ENCODE peak calls at places on chromosome 17, in nine cellular contexts. O, D, Q, Y, V, S, B, G and K are unnamed samples.

GRCh38 chr17:49624896-49625295 is 49.2 kb downstream of the NXPH3 start:
- DNase-seq in D (no peak), G (no peak), V (no peak), B (no peak), Q (no peak), O (peak; percentile 41), Y (no peak), S (no peak), K (no peak)

GRCh38 chr17:1942666-1943431 is 82.3 kb downstream of the RTN4RL1 start:
- DNase-seq in D (no peak), B (no peak), V (no peak), S (no peak), O (no peak), Y (no peak), G (no peak), Q (no peak), K (no peak)

GRCh38 chr17:37829446-37830142 is 84.7 kb upstream of the HNF1B start:
- DNase-seq in Q (no peak), V (no peak), S (peak; percentile 49), D (no peak), O (no peak), G (no peak), Y (no peak), B (no peak), K (no peak)

GRCh38 chr17:39639566-39640458 is 2.9 kb downstream of the STARD3 start:
- DNase-seq in S (no peak), G (no peak), Q (no peak), B (no peak), O (no peak), D (no peak), V (no peak), Y (no peak), K (no peak)

GRCh38 chr17:16649585-16649984 is 4.1 kb downstream of the ZNF624 start:
- DNase-seq in G (no peak), S (no peak), V (no peak), D (no peak), B (no peak), Y (no peak), Q (peak; percentile 2), O (no peak), K (no peak)

GRCh38 chr17:44333371-44333770 is 8.7 kb upstream of the SLC25A39 start:
- DNase-seq in G (no peak), Q (peak; percentile 49), B (no peak), D (no peak), Y (no peak), V (no peak), S (no peak), O (no peak), K (no peak)

GRCh38 chr17:1641065-1641403 is 4.5 kb downstream of the SCARF1 start:
- DNase-seq in B (no peak), G (no peak), Q (no peak), D (no peak), Y (no peak), V (no peak), S (no peak), O (no peak), K (no peak)

GRCh38 chr17:1022278-1023024 is 25.5 kb downstream of the TIMM22 start:
- DNase-seq in D (peak; percentile 66), S (no peak), Y (no peak), O (no peak), V (no peak), Q (no peak), G (no peak), B (no peak), K (peak; percentile 66)

GRCh38 chr17:32943647-32944191 is 15.8 kb downstream of the TMEM98 start:
- DNase-seq in G (no peak), S (no peak), Y (no peak), O (peak; percentile 61), V (peak; percentile 66), B (no peak), D (no peak), Q (peak; percentile 77), K (no peak)

GRCh38 chr17:78779848-78780247 is 2.2 kb downstream of the CYTH1 start:
- DNase-seq in S (no peak), O (no peak), V (no peak), D (no peak), B (no peak), Q (peak; percentile 39), G (no peak), Y (no peak), K (no peak)
- H3K4me3 ChIP-seq in S (no peak overlapping the region), O (no peak overlapping the region), V (no peak overlapping the region), D (peak overlapping the region; percentile 98), B (peak overlapping the region; percentile 23), Q (no peak overlapping the region), G (no peak overlapping the region), Y (no peak overlapping the region), K (peak overlapping the region; percentile 97)

GRCh38 chr17:79842656-79843474 is 3.6 kb upstream of the CBX4 start:
- DNase-seq in G (no peak), Y (no peak), V (peak; percentile 63), B (no peak), O (peak; percentile 22), Q (no peak), D (no peak), S (no peak), K (no peak)
- H3K4me3 ChIP-seq in G (no peak overlapping the region), Y (no peak overlapping the region), V (peak overlapping the region; percentile 46), B (no peak overlapping the region), O (no peak overlapping the region), Q (peak overlapping the region; percentile 40), D (peak overlapping the region; percentile 82), S (no peak overlapping the region), K (peak overlapping the region; percentile 57)

GRCh38 chr17:82668024-82668630 is 19.9 kb upstream of the WDR45B start:
- DNase-seq in G (no peak), Q (no peak), V (no peak), B (no peak), O (no peak), D (no peak), S (no peak), Y (no peak), K (no peak)

GRCh38 chr17:82666931-82667667 is 18.9 kb upstream of the WDR45B start:
- DNase-seq in D (no peak), G (no peak), Y (no peak), V (no peak), Q (no peak), B (no peak), S (no peak), O (no peak), K (no peak)

GRCh38 chr17:82670661-82671060 is 22.4 kb upstream of the WDR45B start:
- DNase-seq in Q (no peak), S (no peak), D (no peak), B (no peak), V (no peak), G (no peak), O (no peak), Y (no peak), K (no peak)

GRCh38 chr17:82667668-82668000 is 19.4 kb upstream of the WDR45B start:
- DNase-seq in Q (no peak), S (no peak), V (no peak), Y (no peak), B (no peak), D (no peak), O (no peak), G (no peak), K (no peak)

GRCh38 chr17:82668631-82669099 is 20.4 kb upstream of the WDR45B start:
- DNase-seq in O (peak; percentile 60), Q (peak; percentile 62), V (no peak), D (peak; percentile 59), S (no peak), B (no peak), G (peak; percentile 84), Y (peak; percentile 66), K (peak; percentile 54)
- H3K4me3 ChIP-seq in O (no peak overlapping the region), Q (no peak overlapping the region), V (no peak overlapping the region), D (peak overlapping the region; percentile 43), S (no peak overlapping the region), B (no peak overlapping the region), G (peak overlapping the region; percentile 7), Y (no peak overlapping the region), K (no peak overlapping the region)

GRCh38 chr17:20197527-20197926 is 188.4 kb downstream of the SPECC1 start:
- DNase-seq in S (no peak), Q (no peak), D (no peak), O (no peak), V (no peak), B (no peak), G (no peak), Y (no peak), K (no peak)
- H3K4me3 ChIP-seq in S (no peak overlapping the region), Q (no peak overlapping the region), D (no peak overlapping the region), O (no peak overlapping the region), V (no peak overlapping the region), B (no peak overlapping the region), G (no peak overlapping the region), Y (no peak overlapping the region), K (no peak overlapping the region)

GRCh38 chr17:68908045-68908444 is 47.1 kb downstream of the ABCA8 start:
- DNase-seq in O (no peak), V (no peak), Y (no peak), B (no peak), Q (no peak), D (no peak), G (no peak), S (no peak), K (no peak)
- H3K4me3 ChIP-seq in O (no peak overlapping the region), V (no peak overlapping the region), Y (no peak overlapping the region), B (no peak overlapping the region), Q (no peak overlapping the region), D (no peak overlapping the region), G (no peak overlapping the region), S (no peak overlapping the region), K (no peak overlapping the region)

GRCh38 chr17:46167826-46168569 is 25.2 kb downstream of the KANSL1 start:
- DNase-seq in G (no peak), B (no peak), V (no peak), S (no peak), O (peak; percentile 80), Y (no peak), D (no peak), Q (peak; percentile 56), K (no peak)
- H3K4me3 ChIP-seq in G (peak overlapping the region; percentile 6), B (peak overlapping the region; percentile 4), V (no peak overlapping the region), S (no peak overlapping the region), O (no peak overlapping the region), Y (no peak overlapping the region), D (no peak overlapping the region), Q (no peak overlapping the region), K (no peak overlapping the region)

GRCh38 chr17:48037036-48037881 is at the start of gene COPZ2:
- DNase-seq in D (peak; percentile 76), Q (peak; percentile 46), Y (no peak), B (no peak), S (peak; percentile 92), O (peak; percentile 51), V (no peak), G (peak; percentile 85), K (peak; percentile 75)
- H3K4me3 ChIP-seq in D (peak within 1 kb of the TSS; percentile 84), Q (peak within 1 kb of the TSS; percentile 50), Y (no peak within 1 kb of the TSS), B (no peak within 1 kb of the TSS), S (peak within 1 kb of the TSS; percentile 44), O (peak within 1 kb of the TSS; percentile 76), V (peak within 1 kb of the TSS; percentile 49), G (peak within 1 kb of the TSS; percentile 63), K (peak within 1 kb of the TSS; percentile 61)